ENCODE peak calls at places on chromosomes 12 and 14, in six cellular contexts. E is DND-41; R is dorsolateral prefrontal cortex; Q is H9; M is CD4-positive, CD25-positive, alpha-beta regulatory T cell; J is substantia nigra. B is an unnamed sample.

GRCh38 chr14:101364503-101365328 is 196.6 kb upstream of the DIO3 start:
- DNase-seq in E (no peak), R (no peak), Q (no peak), M (no peak), J (no peak), B (no peak)

GRCh38 chr12:57610553-57611115 is 601 bp upstream of the ARHGEF25 start:
- DNase-seq in E (no peak), R (no peak), Q (no peak), M (no peak), J (no peak), B (no peak)

GRCh38 chr12:1083888-1084262 is 92.9 kb downstream of the ERC1 start:
- DNase-seq in E (no peak), R (no peak), Q (no peak), M (no peak), J (no peak), B (no peak)

GRCh38 chr12:100669922-100670321 is 96.4 kb downstream of the GAS2L3 start:
- DNase-seq in E (no peak), R (no peak), Q (no peak), M (no peak), J (no peak), B (no peak)

GRCh38 chr14:24664366-24664765 is 30.4 kb upstream of the GZMB start:
- DNase-seq in E (no peak), R (no peak), Q (no peak), M (no peak), J (no peak), B (no peak)

GRCh38 chr14:43204816-43205215 is 1302.3 kb downstream of the FSCB start:
- DNase-seq in E (no peak), R (no peak), Q (no peak), M (no peak), J (no peak), B (no peak)

GRCh38 chr12:109625131-109625559 is 51.6 kb downstream of the MVK start:
- DNase-seq in E (no peak), R (peak), Q (no peak), M (no peak), J (peak), B (peak)

GRCh38 chr12:74890237-74890599 is 319.4 kb downstream of the KCNC2 start:
- DNase-seq in E (no peak), R (no peak), Q (no peak), M (no peak), J (no peak), B (no peak)

GRCh38 chr12:40647651-40648050 is 44.6 kb upstream of the CNTN1 start:
- DNase-seq in E (no peak), R (no peak), Q (no peak), M (no peak), J (no peak), B (no peak)

GRCh38 chr12:105670664-105671063 is 340.2 kb downstream of the C12orf75 start:
- DNase-seq in E (no peak), R (no peak), Q (no peak), M (no peak), J (no peak), B (no peak)

GRCh38 chr12:5407457-5407856 is 24.5 kb upstream of the NTF3 start:
- DNase-seq in E (no peak), R (no peak), Q (no peak), M (no peak), J (no peak), B (no peak)

GRCh38 chr12:121005346-121005815 is 10.9 kb downstream of the C12orf43 start:
- DNase-seq in E (peak), R (peak), Q (peak), M (peak), J (no peak), B (no peak)

GRCh38 chr12:75550906-75551305 is 39.5 kb upstream of the KRR1 start:
- DNase-seq in E (no peak), R (no peak), Q (no peak), M (no peak), J (no peak), B (no peak)

GRCh38 chr12:130952545-130952954 is 1.2 kb upstream of the ADGRD1 start:
- DNase-seq in E (no peak), R (no peak), Q (no peak), M (no peak), J (no peak), B (no peak)

GRCh38 chr14:73717998-73718741 is 4.0 kb upstream of the PNMA1 start:
- DNase-seq in E (no peak), R (peak), Q (peak), M (no peak), J (no peak), B (no peak)

GRCh38 chr12:129190827-129191226 is 337.5 kb downstream of the GLT1D1 start:
- DNase-seq in E (no peak), R (no peak), Q (peak), M (no peak), J (no peak), B (no peak)

GRCh38 chr12:124183172-124183571 is 111.7 kb upstream of the RFLNA start:
- DNase-seq in E (no peak), R (no peak), Q (no peak), M (no peak), J (no peak), B (no peak)

GRCh38 chr14:93044601-93045000 is 71.1 kb downstream of the ITPK1 start:
- DNase-seq in E (no peak), R (no peak), Q (no peak), M (no peak), J (no peak), B (no peak)

GRCh38 chr12:27868165-27868564 is 88.1 kb upstream of the MANSC4 start:
- DNase-seq in E (no peak), R (no peak), Q (no peak), M (no peak), J (no peak), B (no peak)

GRCh38 chr12:75722714-75723200 is 211.3 kb upstream of the KRR1 start:
- DNase-seq in E (peak), R (peak), Q (no peak), M (peak), J (peak), B (peak)

GRCh38 chr12:27333311-27334009 is 824 bp downstream of the BMAL2 start:
- DNase-seq in E (peak), R (peak), Q (peak), M (peak), J (no peak), B (no peak)

GRCh38 chr14:74257078-74257987 is 18.1 kb downstream of the VSX2 start:
- DNase-seq in E (peak), R (peak), Q (peak), M (peak), J (peak), B (no peak)

GRCh38 chr12:57087689-57088441 is 1.0 kb upstream of the NAB2 start:
- DNase-seq in E (peak), R (peak), Q (peak), M (peak), J (no peak), B (peak)

GRCh38 chr12:113655919-113656318 is 184.2 kb upstream of the LHX5 start:
- DNase-seq in E (no peak), R (no peak), Q (no peak), M (no peak), J (no peak), B (no peak)

GRCh38 chr12:92912052-92912451 is 17.0 kb downstream of the EEA1 start:
- DNase-seq in E (no peak), R (no peak), Q (no peak), M (peak), J (no peak), B (no peak)

GRCh38 chr12:79056775-79057174 is 192.2 kb downstream of the SYT1 start:
- DNase-seq in E (no peak), R (no peak), Q (no peak), M (no peak), J (no peak), B (no peak)

GRCh38 chr12:93638954-93639353 is 38.2 kb upstream of the CRADD start:
- DNase-seq in E (no peak), R (no peak), Q (no peak), M (no peak), J (no peak), B (no peak)

GRCh38 chr12:51904951-51905471 is 2.3 kb upstream of the ACVRL1 start:
- DNase-seq in E (no peak), R (no peak), Q (no peak), M (no peak), J (no peak), B (no peak)

GRCh38 chr12:56204275-56204674 is 15.0 kb upstream of the SMARCC2 start:
- DNase-seq in E (no peak), R (no peak), Q (no peak), M (no peak), J (no peak), B (no peak)

GRCh38 chr14:59771577-59771976 is 99.0 kb downstream of the RTN1 start:
- DNase-seq in E (no peak), R (no peak), Q (no peak), M (no peak), J (no peak), B (no peak)

GRCh38 chr12:76623929-76624328 is 64.4 kb upstream of the OSBPL8 start:
- DNase-seq in E (no peak), R (no peak), Q (no peak), M (no peak), J (no peak), B (no peak)

DNA sequence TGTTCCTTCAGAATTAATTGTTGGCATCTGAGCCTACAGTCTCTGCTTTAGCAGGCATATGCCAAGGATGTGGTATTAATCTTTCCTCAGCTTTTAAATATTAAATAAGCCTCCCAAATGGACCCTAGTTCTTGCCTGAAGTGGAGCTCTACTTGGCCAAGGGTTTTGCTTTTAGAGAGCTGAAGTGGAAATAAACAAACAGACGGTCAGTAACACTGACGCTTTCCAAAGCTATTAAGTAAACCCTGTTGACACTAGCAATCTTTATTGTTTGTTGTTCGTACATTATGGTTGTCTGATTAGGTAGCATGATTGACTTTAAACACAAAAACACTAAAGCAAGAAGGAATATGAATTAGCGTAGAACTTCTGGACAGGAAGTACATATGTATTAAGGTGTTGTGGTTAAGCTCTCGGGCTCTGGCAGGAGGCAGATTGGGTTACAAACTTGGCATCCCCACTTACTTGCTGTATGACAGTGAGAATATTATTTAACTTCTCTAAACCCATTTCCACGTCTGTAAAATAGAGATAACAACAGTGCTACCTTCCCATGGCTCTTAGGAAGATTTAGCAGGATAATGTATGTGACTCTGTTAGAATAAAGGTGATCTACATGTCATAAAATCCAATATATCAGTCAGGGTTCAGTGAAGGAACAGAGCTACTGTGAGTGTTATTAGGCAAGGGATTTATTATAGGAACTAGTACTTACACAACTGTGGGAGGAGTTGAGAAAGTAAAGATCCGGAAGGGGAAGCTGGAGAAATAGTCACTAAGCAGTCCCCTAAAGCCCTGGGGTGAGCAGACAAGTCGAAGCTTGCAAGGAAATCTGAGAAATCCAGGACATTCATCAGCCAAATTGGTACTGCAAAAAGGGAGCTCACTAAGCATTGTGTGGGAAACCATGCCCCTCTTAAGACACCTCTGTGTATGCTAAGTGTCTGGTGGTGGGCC is 92.2 kb upstream of the ATF7IP start:
- DNase-seq in E (no peak), R (no peak), Q (no peak), M (peak), J (no peak), B (no peak)
- H3K27ac ChIP-seq in E (no peak), R (peak), Q (no peak), M (no peak), J (peak), B (peak)

GRCh38 chr14:105682956-105683570 is 156.7 kb downstream of the TMEM121 start:
- DNase-seq in E (no peak), R (no peak), Q (no peak), M (no peak), J (no peak), B (no peak)
- H3K27ac ChIP-seq in E (no peak), R (no peak), Q (no peak), M (no peak), J (no peak), B (no peak)

DNA sequence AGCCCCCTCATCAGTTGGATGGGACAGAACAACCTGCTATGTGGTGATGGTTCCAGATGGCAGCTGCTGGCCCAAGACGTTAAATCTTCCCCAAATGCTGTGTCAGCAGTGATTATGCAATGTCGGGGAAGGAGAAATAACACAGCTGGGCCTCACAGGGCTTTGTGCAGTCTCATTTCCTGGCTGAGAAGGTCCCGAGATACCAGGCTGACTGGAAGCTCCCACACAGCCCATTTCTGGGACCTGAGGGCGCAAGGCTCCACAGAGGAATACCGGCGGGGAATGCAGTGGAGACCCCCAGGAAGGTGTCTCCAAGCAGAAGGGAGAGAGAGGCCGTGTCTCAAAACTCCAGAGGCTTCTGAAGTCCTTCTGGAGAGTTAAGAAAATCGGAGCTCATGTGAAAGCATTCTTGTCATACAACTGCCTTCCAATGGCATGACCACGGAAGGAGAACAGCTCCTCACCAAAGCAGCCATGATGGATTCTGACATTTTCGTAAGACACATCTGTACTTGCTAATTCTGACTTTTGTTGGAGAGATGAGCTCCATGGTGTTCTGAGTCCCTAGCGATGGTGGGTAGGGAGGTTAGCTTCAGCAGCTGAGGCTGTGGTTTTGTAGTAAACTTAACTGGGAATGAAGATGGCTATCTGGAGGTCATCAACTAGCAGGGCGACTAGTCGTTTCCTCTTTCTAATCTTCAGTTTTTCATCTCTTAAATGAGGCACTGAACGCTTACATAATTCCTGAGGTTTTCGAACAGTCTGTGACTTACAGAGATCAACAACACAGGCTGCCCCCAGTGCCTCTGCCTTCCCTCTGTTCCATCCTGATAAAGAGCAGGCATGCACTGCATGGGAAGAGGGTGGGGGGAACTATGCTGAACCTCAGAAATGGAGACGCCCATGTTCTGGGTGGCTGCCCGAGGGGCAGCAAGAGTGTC is 28.4 kb upstream of the DICER1 start:
- DNase-seq in E (no peak), R (no peak), Q (no peak), M (no peak), J (no peak), B (no peak)
- H3K27ac ChIP-seq in E (no peak), R (peak), Q (no peak), M (no peak), J (peak), B (peak)

DNA sequence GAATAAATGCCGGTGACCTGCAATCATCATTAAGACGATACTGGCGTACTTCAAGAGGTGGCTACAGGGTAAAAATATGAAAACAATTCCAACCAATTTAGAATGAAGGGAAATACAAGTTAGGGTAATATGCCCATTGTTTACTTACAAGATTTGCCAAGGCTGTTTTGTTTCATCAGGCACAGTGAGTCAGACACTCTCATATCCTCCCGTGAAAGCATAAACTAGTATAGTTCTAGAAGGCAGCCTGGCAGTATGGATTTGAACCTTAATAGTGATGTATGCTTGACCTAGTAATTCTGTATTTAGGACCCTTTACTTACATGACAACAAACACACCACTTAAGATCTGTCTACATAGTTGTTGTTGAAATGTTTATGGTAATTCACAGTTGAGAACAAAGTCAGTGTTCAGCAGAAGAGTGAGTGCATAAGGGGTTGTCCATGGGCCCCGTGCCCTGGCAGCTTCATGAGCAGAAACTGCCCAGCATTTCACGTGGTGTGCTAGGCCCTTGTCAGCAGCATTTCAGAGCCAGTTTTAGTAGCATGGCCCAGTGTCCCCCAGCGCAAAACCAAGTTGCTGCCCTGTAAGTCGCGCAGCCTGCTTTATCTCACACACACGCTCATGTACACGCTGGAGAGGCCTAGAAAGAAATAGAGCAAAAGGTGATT is 80.8 kb downstream of the EP400 start:
- DNase-seq in E (no peak), R (peak), Q (no peak), M (no peak), J (peak), B (peak)
- H3K27ac ChIP-seq in E (no peak), R (peak), Q (no peak), M (no peak), J (peak), B (peak)